ENCODE peak calls at places on chromosomes 1 and 21, in six cellular contexts. T is suprapubic skin; L is CD8-positive, alpha-beta memory T cell; V is uterus; D is heart left ventricle; G is lower lobe of right lung. Z is an unnamed sample. For H3K9me3 and H3K27me3, the result is how much of the 10 kb centered on the place peaks cover.

GRCh38 chr1:31502926-31503511 is 73.3 kb upstream of the TINAGL1 start:
- DNase-seq in D (no peak), V (no peak), G (no peak), T (no peak), L (no peak), Z (no peak)

GRCh38 chr1:67137307-67137753 is 2.6 kb upstream of the C1orf141 start:
- DNase-seq in T (no peak), L (no peak), D (no peak), G (no peak), V (no peak), Z (no peak)

GRCh38 chr1:147815503-147815902 is 55.1 kb upstream of the GJA5 start:
- DNase-seq in V (no peak), L (no peak), T (no peak), D (no peak), G (no peak), Z (no peak)

GRCh38 chr1:90745972-90746371 is 28.9 kb upstream of the BARHL2 start:
- DNase-seq in T (no peak), G (no peak), V (no peak), D (no peak), L (no peak), Z (no peak)

GRCh38 chr1:31583082-31583994 is 7.0 kb downstream of the TINAGL1 start:
- DNase-seq in T (no peak), D (peak), L (no peak), G (no peak), V (peak), Z (no peak)

GRCh38 chr1:89794406-89794805 is 26.4 kb upstream of the LRRC8D start:
- DNase-seq in G (no peak), L (no peak), V (no peak), D (no peak), T (no peak), Z (no peak)

GRCh38 chr1:15469836-15470495 is 5.9 kb upstream of the CELA2B start:
- DNase-seq in L (no peak), G (no peak), T (no peak), D (no peak), V (no peak), Z (no peak)

GRCh38 chr1:210400043-210400840 is 71.5 kb downstream of the HHAT start:
- DNase-seq in G (no peak), V (peak), L (peak), D (peak), T (no peak), Z (peak)

GRCh38 chr1:185695299-185695698 is 38.9 kb upstream of the HMCN1 start:
- DNase-seq in T (no peak), G (no peak), V (no peak), D (no peak), L (no peak), Z (no peak)

GRCh38 chr1:182637769-182638168 is 33.6 kb upstream of the RGS16 start:
- DNase-seq in L (no peak), G (no peak), V (no peak), D (no peak), T (no peak), Z (no peak)

GRCh38 chr21:33289199-33289819 is 23.1 kb downstream of the IL10RB start:
- DNase-seq in T (no peak), L (no peak), D (no peak), V (no peak), G (no peak), Z (no peak)

GRCh38 chr1:19734472-19734999 is 65.2 kb downstream of the TMCO4 start:
- DNase-seq in L (no peak), D (no peak), T (no peak), G (no peak), V (no peak), Z (no peak)

GRCh38 chr1:40395211-40396175 is 22.0 kb downstream of the SMAP2 start:
- DNase-seq in G (no peak), V (no peak), L (no peak), T (no peak), D (no peak), Z (no peak)
- H3K27ac ChIP-seq in G (peak), V (no peak), L (no peak), T (peak), D (no peak), Z (no peak)

GRCh38 chr1:227662933-227663332 is 72.2 kb downstream of the JMJD4 start:
- DNase-seq in G (no peak), L (no peak), T (no peak), D (no peak), V (no peak), Z (no peak)

GRCh38 chr1:227666286-227666685 is 68.8 kb downstream of the JMJD4 start:
- DNase-seq in T (no peak), L (no peak), V (no peak), G (no peak), D (no peak), Z (no peak)

GRCh38 chr1:227661495-227661894 is 73.6 kb downstream of the JMJD4 start:
- DNase-seq in V (no peak), L (no peak), D (no peak), G (no peak), T (no peak), Z (no peak)
- H3K9me3 ChIP-seq in V (under half), L (half or more), D (half or more), G (half or more), T (half or more), Z (half or more)

GRCh38 chr1:214187152-214187900 is 93.6 kb upstream of the SMYD2 start:
- DNase-seq in T (no peak), V (no peak), D (no peak), G (no peak), L (no peak), Z (no peak)
- H3K27me3 ChIP-seq in T (half or more), V (under half), D (half or more), G (under half), L (under half), Z (half or more)

GRCh38 chr1:85991261-85991660 is 165.3 kb downstream of the COL24A1 start:
- DNase-seq in G (no peak), D (no peak), V (no peak), L (no peak), T (no peak), Z (no peak)
- H3K27ac ChIP-seq in G (no peak), D (no peak), V (no peak), L (no peak), T (no peak), Z (no peak)

DNA sequence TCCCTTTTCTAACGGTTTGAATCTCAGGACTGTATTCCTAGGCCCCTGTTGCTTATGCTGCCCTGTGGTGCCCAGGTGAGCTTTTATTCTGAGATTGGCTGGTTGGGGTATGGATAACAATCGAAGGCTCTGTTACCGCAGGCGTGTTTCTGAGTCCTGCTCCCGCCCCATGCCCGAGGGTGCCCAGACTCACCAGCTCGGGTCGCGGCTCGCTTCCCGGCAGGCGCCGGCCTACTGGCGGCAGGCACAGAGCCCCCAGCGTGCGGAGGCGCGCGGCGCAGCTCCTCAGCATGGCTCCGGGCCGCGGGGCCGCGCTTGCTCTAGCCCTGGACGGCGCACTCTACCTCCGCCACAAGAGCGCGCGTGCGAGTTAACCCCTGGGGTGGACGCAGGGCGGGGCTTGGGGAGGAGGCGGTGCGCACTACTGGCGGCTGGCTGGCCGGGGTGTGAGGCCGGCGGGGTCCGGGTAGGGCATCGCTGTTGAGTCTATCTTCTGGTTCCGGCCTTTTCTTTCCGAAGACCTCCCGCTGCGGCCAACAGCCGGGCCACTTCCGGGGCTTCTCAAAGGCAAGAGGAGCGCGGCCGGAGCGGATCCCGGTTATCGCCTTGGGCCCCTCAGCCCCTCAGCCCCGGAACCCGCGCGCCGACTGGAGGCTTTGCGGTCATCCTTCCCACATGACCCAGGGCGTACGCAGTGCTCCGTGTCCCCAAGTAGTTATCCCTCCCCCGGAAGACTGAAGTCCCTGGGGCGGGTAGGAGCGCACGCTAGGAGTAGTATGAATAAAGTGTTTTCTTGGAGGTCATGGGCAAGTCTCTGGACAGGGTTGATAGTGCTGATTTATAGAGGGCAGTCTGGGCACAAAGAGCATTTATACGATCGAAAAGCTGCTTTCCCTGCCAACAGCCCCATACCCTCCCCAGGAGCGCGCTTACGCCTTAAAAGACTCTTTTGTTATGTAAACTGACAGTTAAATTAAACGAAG is at the start of gene THEM4:
- DNase-seq in G (peak), D (peak), V (peak), T (peak), L (peak), Z (peak)
- H3K9me3 ChIP-seq in G (under half), D (under half), V (under half), T (under half), L (under half), Z (under half)

GRCh38 chr1:47445823-47446567 is 8.2 kb downstream of the FOXD2 start:
- DNase-seq in G (no peak), D (no peak), V (no peak), T (no peak), L (no peak), Z (no peak)

GRCh38 chr1:47442844-47443529 is 5.1 kb downstream of the FOXD2 start:
- DNase-seq in V (no peak), D (no peak), L (no peak), T (no peak), G (no peak), Z (no peak)

GRCh38 chr1:47444578-47445465 is 7.0 kb downstream of the FOXD2 start:
- DNase-seq in L (peak), T (no peak), V (no peak), D (peak), G (peak), Z (peak)

GRCh38 chr1:47443530-47444316 is 5.9 kb downstream of the FOXD2 start:
- DNase-seq in T (no peak), G (no peak), V (no peak), L (no peak), D (no peak), Z (no peak)

DNA sequence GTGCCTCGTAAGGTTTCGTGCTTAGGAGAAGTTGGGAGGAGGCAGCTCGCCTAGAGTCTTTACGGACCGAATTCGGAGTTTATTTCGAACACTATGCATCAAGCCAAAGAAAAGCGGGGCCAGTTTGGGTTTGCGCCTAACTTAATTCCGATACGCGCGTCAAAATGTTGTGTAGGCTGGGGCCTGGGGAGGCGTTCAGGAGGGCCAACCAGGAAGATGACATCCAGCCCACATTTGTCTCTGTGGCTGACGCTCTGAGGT is 6.4 kb downstream of the FOXD2 start:
- DNase-seq in G (no peak), D (no peak), L (peak), T (no peak), V (no peak), Z (no peak)
- H3K27me3 ChIP-seq in G (half or more), D (half or more), L (half or more), T (half or more), V (half or more), Z (under half)

Z was measured in heart right ventricle.